ENCODE peak calls at places on chromosomes 7 and 10, in nine cellular contexts. R, A, H, K, U, X, I, F and S are unnamed samples.

GRCh38 chr10:132532784-132533560 is 4.6 kb upstream of the INPP5A start:
- DNase-seq in R (no peak), F (no peak), I (peak), K (no peak), U (no peak), A (peak), H (peak), X (no peak), S (no peak)

GRCh38 chr7:107313355-107313754 is 144.6 kb downstream of the HBP1 start:
- DNase-seq in X (no peak), K (no peak), A (no peak), I (no peak), H (no peak), U (no peak), R (no peak), F (no peak), S (no peak)

GRCh38 chr10:3687510-3688081 is 97.4 kb downstream of the KLF6 start:
- DNase-seq in X (no peak), H (no peak), K (no peak), I (no peak), F (no peak), U (no peak), R (no peak), A (no peak), S (no peak)

GRCh38 chr10:129769381-129770116 is 194.5 kb downstream of the EBF3 start:
- DNase-seq in X (no peak), R (no peak), K (no peak), U (no peak), H (no peak), F (no peak), A (peak), I (peak), S (no peak)

GRCh38 chr7:151663382-151664100 is 143.8 kb upstream of the RHEB start:
- DNase-seq in K (no peak), A (no peak), U (no peak), I (no peak), H (no peak), R (no peak), X (no peak), F (no peak), S (no peak)

GRCh38 chr7:111560773-111561658 is 1.3 kb downstream of the IMMP2L start:
- DNase-seq in A (no peak), K (peak), H (peak), F (peak), R (no peak), I (no peak), U (no peak), X (no peak), S (no peak)

GRCh38 chr7:13742126-13742525 is 247.3 kb downstream of the ETV1 start:
- DNase-seq in A (no peak), X (no peak), U (no peak), K (peak), H (peak), I (no peak), R (no peak), F (no peak), S (peak)

GRCh38 chr10:101716891-101717659 is 22.1 kb upstream of the FBXW4 start:
- DNase-seq in H (peak), K (no peak), A (no peak), R (no peak), F (peak), U (no peak), I (no peak), X (no peak), S (peak)

GRCh38 chr7:21784989-21785388 is 160.7 kb downstream of the CDCA7L start:
- DNase-seq in X (no peak), A (no peak), H (no peak), F (no peak), I (no peak), R (no peak), K (no peak), U (no peak), S (no peak)

GRCh38 chr7:41559426-41559825 is 143.5 kb downstream of the INHBA start:
- DNase-seq in H (peak), A (no peak), F (no peak), K (no peak), U (no peak), R (no peak), X (no peak), I (no peak), S (no peak)

GRCh38 chr7:148142660-148143248 is 447.8 kb upstream of the C7orf33 start:
- DNase-seq in R (no peak), I (no peak), U (peak), A (no peak), F (peak), H (peak), K (peak), X (no peak), S (peak)

GRCh38 chr7:19294629-19295028 is 149.4 kb upstream of the FERD3L start:
- DNase-seq in H (peak), F (no peak), I (no peak), U (no peak), R (no peak), K (no peak), A (no peak), X (no peak), S (no peak)

GRCh38 chr7:50679218-50680007 is 103.3 kb downstream of the GRB10 start:
- DNase-seq in K (peak), A (no peak), F (peak), U (no peak), R (no peak), H (peak), X (no peak), I (no peak), S (peak)
- TF ChIP-seq CTCF in K (peak), A (peak), F (peak), U (no peak), R (no peak), H (peak), X (peak), I (peak), S (peak)

GRCh38 chr7:30911133-30911532 is 520 bp upstream of the AQP1 start:
- DNase-seq in X (no peak), I (no peak), H (no peak), R (no peak), A (no peak), F (no peak), U (no peak), K (no peak), S (no peak)

GRCh38 chr7:30912454-30912985 is 867 bp downstream of the AQP1 start:
- DNase-seq in K (no peak), X (no peak), A (no peak), I (no peak), U (no peak), H (no peak), R (no peak), F (no peak), S (no peak)

GRCh38 chr7:30911561-30911969 is at the start of gene AQP1:
- DNase-seq in K (peak), I (peak), A (peak), X (no peak), R (peak), U (no peak), F (no peak), H (no peak), S (no peak)

GRCh38 chr7:30912986-30913671 is 1.5 kb downstream of the AQP1 start:
- DNase-seq in K (no peak), I (no peak), X (no peak), H (no peak), U (no peak), F (no peak), R (no peak), A (no peak), S (no peak)

DNA sequence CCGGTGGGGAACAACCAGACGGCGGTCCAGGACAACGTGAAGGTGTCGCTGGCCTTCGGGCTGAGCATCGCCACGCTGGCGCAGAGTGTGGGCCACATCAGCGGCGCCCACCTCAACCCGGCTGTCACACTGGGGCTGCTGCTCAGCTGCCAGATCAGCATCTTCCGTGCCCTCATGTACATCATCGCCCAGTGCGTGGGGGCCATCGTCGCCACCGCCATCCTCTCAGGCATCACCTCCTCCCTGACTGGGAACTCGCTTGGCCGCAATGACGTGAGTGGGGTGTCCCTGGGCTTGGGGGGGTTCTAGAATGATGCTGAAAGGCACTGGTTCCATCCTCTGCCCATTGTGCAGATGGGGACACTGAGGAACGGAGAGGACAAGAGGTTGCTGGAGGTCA is 368 bp downstream of the AQP1 start:
- DNase-seq in R (no peak), A (no peak), F (no peak), U (no peak), X (no peak), K (no peak), I (no peak), H (no peak), S (no peak)
- H3K4me3 ChIP-seq in R (peak), A (peak), F (no peak), U (peak), X (no peak), K (no peak), I (no peak), H (no peak), S (no peak)

DNA sequence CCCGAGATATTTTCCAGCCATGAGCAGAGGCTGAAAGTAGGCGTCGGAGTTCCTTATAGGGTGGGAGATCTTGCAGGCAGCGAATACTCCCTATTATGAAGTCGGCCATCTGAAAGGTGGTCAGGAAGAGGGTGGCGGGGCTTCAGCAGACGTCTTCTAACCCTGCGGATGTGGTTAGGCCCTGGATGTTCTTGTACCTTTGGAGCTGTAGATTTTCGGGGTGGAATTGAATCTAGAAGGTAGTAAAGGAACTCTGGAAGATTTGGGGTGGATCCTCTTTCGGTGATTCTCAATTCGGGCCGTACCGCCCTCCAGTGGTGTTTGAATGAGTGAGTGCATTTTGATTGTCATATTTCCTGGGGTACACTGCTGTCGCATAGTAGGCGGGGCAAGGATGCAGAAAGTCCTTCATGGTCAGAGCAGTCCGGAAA is 635 bp downstream of the NUP205 start:
- DNase-seq in K (peak), R (peak), X (peak), A (no peak), H (peak), U (peak), F (peak), I (peak), S (peak)
- TF ChIP-seq CTCF in K (peak), R (peak), X (peak), A (peak), H (peak), U (peak), F (peak), I (peak), S (peak)

DNA sequence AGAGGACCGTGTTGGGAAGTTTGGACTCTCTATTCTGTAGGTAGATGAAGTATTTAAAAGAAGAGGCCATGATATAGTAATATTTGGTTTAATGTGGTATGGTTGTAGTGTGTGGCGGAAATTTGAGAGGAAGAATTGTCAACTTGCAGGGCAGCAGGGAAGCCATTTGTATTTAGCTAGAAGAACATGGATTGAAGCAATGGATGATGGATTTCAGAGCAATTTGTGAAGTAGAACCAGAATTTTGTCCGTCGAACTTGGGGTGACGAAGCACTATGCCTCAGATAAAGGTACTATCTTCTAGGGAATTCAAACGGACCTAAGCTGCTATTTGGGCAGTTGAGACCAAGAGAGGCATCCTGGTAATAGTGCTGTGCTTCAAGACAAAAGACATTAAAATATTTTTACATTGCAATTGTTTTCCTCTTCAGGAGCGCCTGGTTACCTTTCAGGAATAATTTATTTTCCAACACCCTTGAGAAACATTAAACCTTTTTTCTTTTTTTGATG is 615 bp upstream of the WBP1L start:
- DNase-seq in R (no peak), I (no peak), X (no peak), U (no peak), H (no peak), A (no peak), F (no peak), K (no peak), S (no peak)
- H3K4me3 ChIP-seq in R (peak), I (peak), X (peak), U (no peak), H (peak), A (peak), F (no peak), K (peak), S (no peak)

DNA sequence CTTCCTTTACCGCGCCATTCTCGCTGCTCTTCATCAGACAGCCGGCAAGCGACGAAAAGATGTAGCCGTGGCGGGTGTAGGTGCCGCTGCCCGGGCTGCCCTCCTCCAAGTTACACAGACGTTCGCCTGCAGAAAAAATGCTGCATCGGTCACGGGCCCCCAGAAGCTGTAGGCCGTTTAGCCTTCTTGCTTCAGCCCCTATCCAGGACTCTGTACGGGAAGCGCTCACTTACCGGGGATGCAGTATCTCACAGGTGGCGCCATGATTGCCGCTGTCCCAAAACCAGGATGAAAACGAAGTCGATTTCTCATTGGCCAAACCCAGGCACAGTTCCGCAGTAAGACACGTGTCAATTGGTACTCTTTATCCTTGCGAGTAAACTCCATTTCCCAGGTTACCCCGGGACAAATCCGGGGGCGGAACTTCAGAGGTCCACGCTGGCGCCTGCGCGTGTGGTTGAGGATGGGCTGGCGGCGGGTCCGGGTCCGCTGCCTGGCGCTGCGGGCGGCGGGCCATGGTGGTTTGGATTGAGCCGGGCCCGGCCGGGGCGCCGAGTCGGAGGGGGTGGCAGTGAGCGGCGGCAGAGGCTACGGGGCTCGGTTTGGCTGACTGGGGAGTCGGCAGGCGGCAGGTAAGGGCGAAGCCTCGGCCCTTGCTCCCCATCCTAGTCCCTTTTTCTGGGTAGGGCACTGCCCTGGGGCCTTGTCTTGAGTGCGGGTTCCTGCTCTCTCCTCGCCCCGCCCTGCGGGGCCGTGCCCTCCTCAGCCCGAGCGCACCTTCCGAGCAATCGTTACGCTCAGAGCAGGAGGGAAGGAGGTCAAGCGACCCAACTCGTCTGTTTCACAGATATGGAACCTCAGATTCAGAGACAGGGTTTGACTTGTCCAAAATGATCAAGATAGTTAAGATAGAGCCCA is at the start of the genes EXOSC1 and ZDHHC16:
- DNase-seq in U (peak), F (peak), X (peak), I (peak), A (peak), K (peak), H (peak), R (peak), S (peak)
- TF ChIP-seq CTCF in U (no peak), F (peak), X (no peak), I (peak), A (no peak), K (no peak), H (no peak), R (no peak), S (no peak)

DNA sequence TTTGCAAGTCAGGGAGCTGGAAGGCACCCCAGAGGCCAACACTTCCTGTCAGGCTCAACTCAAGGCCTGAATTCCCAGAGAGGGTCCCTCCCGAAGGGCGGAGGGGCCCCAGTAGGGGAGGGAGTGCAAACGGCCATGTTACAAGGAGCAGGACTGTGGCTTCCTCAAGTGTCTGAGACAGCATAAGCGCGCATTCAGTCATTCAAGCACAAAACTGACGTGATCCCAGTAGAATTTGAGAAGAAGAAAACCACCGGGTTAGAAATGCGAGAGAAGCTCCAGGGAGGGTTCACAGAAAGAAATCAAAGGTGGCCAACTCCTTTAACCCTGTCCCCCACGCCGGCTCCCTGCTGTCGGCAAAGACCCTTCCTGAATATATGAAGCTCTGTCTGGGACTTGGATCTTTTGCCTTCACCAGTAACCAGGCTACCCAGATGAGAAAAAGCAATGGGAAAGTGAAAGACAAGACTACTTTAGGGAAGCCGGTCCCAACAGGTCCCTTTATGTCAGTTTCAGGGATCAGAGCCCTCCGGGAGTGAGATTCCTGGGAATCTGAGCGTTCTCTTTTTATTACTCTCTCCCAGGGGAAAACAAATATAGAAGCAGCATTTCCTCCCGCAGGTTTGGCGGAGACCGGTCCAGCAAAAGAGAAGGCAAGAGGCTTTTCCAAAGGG is 1.3 kb downstream of the AFAP1L2 start:
- DNase-seq in K (no peak), R (no peak), I (no peak), A (peak), H (no peak), F (peak), X (no peak), U (no peak), S (no peak)
- H3K4me3 ChIP-seq in K (peak), R (peak), I (peak), A (peak), H (peak), F (peak), X (no peak), U (peak), S (no peak)

DNA sequence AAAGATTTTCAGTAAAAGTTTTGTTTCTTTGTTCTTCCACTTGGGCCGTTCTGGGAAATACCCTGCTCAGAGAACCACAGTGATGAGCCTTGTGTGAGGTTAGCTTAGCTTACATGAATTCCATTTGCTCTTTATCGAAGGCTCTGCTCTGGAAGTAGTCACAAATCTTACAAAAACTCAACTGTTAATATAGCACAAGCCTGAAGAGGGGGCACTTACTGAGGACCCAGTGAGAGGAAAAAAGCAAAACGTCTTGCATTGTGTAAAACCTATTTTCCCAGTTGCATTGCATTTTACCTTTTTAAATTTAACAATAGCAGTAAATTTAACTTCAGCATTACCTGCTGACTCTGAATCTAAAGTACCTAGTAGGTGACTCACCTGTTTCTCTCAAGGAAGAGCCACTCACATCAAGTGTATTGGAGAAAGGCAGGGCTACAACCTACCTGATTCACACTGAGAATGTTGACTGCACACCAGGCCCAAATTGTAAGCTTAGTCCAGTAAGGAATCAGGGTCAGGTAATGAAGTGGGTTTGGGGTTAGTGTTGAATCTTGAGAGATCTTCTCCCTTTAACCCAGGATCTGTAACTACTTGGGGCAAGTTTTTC is 42.3 kb downstream of the PPP1R17 start:
- DNase-seq in K (no peak), A (no peak), U (no peak), X (no peak), F (no peak), I (no peak), H (peak), R (no peak), S (no peak)
- TF ChIP-seq CTCF in K (no peak), A (no peak), U (no peak), X (no peak), F (no peak), I (no peak), H (peak), R (no peak), S (no peak)

GRCh38 chr10:58513189-58514101 is 773 bp downstream of the BICC1 start:
- DNase-seq in K (peak), F (no peak), H (peak), U (peak), R (peak), X (no peak), I (peak), A (peak), S (no peak)

GRCh38 chr10:58515296-58515956 is 2.8 kb downstream of the BICC1 start:
- DNase-seq in A (no peak), R (no peak), K (no peak), F (no peak), I (no peak), H (peak), X (no peak), U (no peak), S (no peak)

GRCh38 chr10:58514102-58514472 is 1.4 kb downstream of the BICC1 start:
- DNase-seq in K (no peak), X (no peak), U (no peak), I (no peak), H (peak), F (no peak), A (no peak), R (no peak), S (no peak)

GRCh38 chr10:58512470-58513188 is at the start of gene BICC1:
- DNase-seq in F (no peak), X (no peak), I (peak), R (peak), H (peak), A (peak), K (peak), U (peak), S (no peak)

DNA sequence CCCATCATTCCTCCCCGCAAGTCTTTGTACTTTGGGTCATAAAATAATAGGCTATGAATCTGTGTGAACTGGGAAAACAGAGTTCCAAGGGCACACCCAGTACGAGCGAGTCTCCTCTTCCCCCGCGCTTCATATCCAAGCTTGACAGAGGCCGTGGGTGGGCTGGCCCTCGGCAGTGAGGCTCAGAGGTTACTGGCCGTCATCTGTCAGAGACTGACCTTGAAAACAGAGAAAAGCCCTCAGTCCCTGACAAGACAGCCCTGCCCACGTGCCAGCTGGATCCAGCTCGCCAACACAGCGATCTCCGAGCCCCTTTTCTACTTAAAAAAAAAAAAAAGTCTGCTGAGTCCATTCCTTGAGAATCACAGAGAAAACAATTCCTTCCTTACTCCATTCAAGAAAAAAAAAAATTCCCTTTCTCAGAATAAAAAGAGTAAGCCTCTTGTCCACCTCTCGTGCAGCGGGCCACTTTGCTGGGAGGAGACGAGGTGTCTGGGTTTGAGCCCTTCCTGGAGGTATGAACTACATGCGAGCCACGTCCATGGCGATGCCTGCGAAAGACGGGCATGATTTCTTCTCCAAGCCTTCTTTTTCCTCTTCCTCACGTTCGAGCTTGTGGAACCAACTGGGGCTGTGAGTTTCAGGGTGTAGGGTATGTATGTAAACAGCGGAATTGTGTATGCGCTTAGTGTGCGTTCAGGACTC is 755 bp upstream of the BICC1 start:
- DNase-seq in I (peak), A (no peak), X (no peak), K (peak), R (peak), F (no peak), H (no peak), U (no peak), S (no peak)
- H3K4me3 ChIP-seq in I (peak), A (peak), X (no peak), K (peak), R (peak), F (no peak), H (peak), U (peak), S (no peak)